ENCODE peak calls at places on chromosome 13, in eight cellular contexts. C is A549, S is H1, M is K562, D is SK-N-SH, H is GM12878, U is HCT116, J is HepG2. G is an unnamed sample.
A peak's percentile ranks its signal among the peaks of the same experiment; 100 is the strongest.

GRCh38 chr13:20198781-20199180 is 6.0 kb upstream of the GJB2 start:
- DNase-seq in M (no peak), H (no peak), C (no peak), U (no peak), S (no peak), D (no peak), J (peak; percentile 38), G (no peak)

GRCh38 chr13:90686438-90686837 is 661.0 kb upstream of the MIR17HG start:
- DNase-seq in U (no peak), J (no peak), D (no peak), M (no peak), S (no peak), H (no peak), C (peak; percentile 1), G (no peak)

GRCh38 chr13:110528371-110528770 is 33.2 kb downstream of the RAB20 start:
- DNase-seq in D (no peak), M (no peak), J (no peak), H (no peak), S (no peak), U (no peak), C (no peak), G (no peak)

GRCh38 chr13:77381059-77381458 is 54.2 kb upstream of the MYCBP2 start:
- DNase-seq in U (no peak), H (no peak), S (no peak), M (no peak), C (no peak), J (no peak), D (no peak), G (no peak)

GRCh38 chr13:106701810-106702341 is 133.9 kb upstream of the ARGLU1 start:
- DNase-seq in U (no peak), M (no peak), S (no peak), H (no peak), J (no peak), D (no peak), C (no peak), G (peak; percentile 63)

GRCh38 chr13:46665630-46666482 is 112.9 kb downstream of the LRCH1 start:
- DNase-seq in U (no peak), M (no peak), C (peak; percentile 44), D (peak; percentile 29), H (no peak), S (no peak), J (peak; percentile 70), G (peak; percentile 60)

GRCh38 chr13:71860547-71861131 is 6.4 kb downstream of the DACH1 start:
- DNase-seq in H (no peak), M (no peak), S (no peak), J (no peak), D (no peak), C (no peak), U (no peak), G (peak; percentile 79)

GRCh38 chr13:27194895-27195764 is 23.5 kb upstream of the USP12 start:
- DNase-seq in H (no peak), S (no peak), U (peak; percentile 96), M (peak; percentile 60), C (peak; percentile 88), D (no peak), J (no peak), G (peak; percentile 97)

GRCh38 chr13:114108141-114108761 is 24.2 kb downstream of the RASA3 start:
- DNase-seq in J (no peak), C (no peak), D (no peak), H (no peak), S (no peak), M (no peak), U (no peak), G (no peak)

GRCh38 chr13:78881746-78882145 is 222.8 kb upstream of the OBI1 start:
- DNase-seq in S (no peak), J (no peak), U (no peak), M (no peak), H (no peak), C (no peak), D (peak; percentile 39), G (no peak)

GRCh38 chr13:114062754-114063153 is 69.7 kb downstream of the RASA3 start:
- DNase-seq in U (no peak), C (no peak), M (no peak), S (no peak), H (no peak), D (no peak), J (no peak), G (no peak)

GRCh38 chr13:66036024-66036614 is 1194.0 kb downstream of the PCDH9 start:
- DNase-seq in M (no peak), D (no peak), J (no peak), H (no peak), C (no peak), U (no peak), S (no peak), G (peak; percentile 4)

GRCh38 chr13:53545340-53545941 is 516.8 kb downstream of the OLFM4 start:
- DNase-seq in S (peak; percentile 25), D (no peak), M (no peak), C (no peak), H (no peak), U (no peak), J (no peak), G (no peak)

GRCh38 chr13:110920038-110920437 is 5.2 kb upstream of the ANKRD10 start:
- DNase-seq in H (no peak), C (no peak), U (no peak), S (no peak), M (no peak), J (no peak), D (no peak), G (no peak)

GRCh38 chr13:100528353-100528752 is 60.2 kb downstream of the GGACT start:
- DNase-seq in J (no peak), M (no peak), C (no peak), H (no peak), S (no peak), D (no peak), U (no peak), G (no peak)

GRCh38 chr13:42038661-42039456 is 9.6 kb upstream of the DGKH start:
- DNase-seq in H (no peak), S (no peak), U (no peak), M (no peak), D (no peak), C (no peak), J (no peak), G (no peak)

GRCh38 chr13:66195238-66195637 is 1034.9 kb downstream of the PCDH9 start:
- DNase-seq in M (no peak), D (no peak), J (no peak), U (no peak), H (no peak), S (no peak), C (no peak), G (no peak)

GRCh38 chr13:46667687-46668281 is 114.8 kb downstream of the LRCH1 start:
- DNase-seq in S (no peak), C (no peak), M (no peak), U (no peak), J (no peak), H (no peak), D (no peak), G (no peak)

DNA sequence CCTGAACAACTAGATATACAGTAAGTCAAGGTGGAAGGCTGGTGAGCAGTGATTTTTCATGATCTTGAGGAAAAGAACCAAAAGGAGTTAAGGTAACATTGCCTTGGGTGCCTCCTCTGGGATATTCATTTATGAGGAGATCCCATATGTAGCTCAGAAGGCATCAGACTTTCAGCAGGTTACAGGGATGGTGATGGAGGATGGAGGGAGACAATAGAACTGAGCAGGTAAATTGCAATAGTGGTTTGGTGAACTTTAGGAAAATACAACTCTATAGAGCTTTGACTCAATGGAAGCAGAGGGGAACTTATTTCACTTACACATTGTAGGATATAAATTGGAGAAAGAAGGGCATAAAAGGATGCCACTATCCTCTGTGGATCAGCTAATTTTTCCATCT is 243.4 kb upstream of the SPRY2 start:
- DNase-seq in H (no peak), C (no peak), M (no peak), U (no peak), S (no peak), D (no peak), J (no peak), G (no peak)
- H3K27ac ChIP-seq in H (no peak overlapping the region), C (no peak overlapping the region), M (no peak overlapping the region), U (no peak overlapping the region), S (no peak overlapping the region), D (no peak overlapping the region), J (no peak overlapping the region), G (no peak overlapping the region)

DNA sequence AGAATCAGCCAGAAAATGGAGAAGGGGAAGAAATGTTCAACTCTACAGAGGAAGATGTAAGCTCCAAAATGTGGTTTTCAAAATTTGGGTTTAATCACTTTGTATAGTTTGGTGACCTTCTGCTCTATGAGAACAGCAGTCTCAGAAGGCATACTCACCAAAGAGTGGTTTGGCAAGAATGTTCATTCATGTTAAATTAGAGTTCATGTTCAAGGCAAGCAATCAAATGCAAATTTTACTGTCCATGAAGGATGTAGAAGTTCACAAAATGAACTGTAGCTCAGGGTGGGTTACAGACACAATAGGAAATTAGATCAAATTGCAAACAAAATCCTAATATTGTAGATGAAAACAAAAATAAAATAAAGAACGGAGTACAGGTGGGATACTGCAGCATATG is 606.7 kb upstream of the PCDH20 start:
- DNase-seq in J (no peak), D (no peak), U (no peak), H (no peak), C (no peak), S (no peak), M (no peak), G (no peak)
- TF ChIP-seq CTCF in J (no peak), D (no peak), U (no peak), H (no peak), C (no peak), S (no peak), M (no peak), G (no peak)

DNA sequence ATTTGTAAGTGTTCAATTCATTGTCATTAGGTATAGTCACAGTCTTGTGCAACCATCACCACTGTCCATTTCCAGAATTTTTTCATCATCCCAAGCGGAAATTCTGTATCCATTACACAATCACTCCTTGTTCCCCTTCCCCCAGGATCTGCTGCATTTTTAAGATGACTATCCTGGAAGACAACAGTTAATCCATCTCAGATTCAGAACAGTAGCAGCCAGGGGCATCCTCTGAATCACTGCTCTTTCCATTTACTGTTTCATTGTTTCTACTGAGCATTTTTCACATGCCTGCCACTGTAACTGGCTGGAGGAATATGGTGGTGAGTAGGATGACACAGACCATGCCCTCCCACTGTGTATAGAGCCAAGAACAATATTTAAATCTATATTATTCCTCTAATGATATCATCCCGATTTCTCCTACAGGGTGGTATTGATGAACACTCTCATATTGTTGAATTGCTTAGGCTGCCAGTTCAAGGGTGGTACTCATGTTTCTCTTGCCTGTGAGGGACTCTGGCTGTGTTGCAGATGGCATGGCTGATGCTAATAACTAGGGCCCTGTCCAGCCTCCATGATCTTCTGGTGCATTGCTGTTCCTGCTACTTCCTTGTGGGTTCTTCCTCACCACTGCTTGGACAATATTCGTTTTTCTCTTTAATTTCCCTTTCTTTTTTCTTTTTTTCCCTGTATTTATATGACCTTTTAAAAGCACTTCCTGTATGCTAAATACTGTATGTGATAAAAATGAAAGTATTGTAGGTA is 59.0 kb downstream of the WDFY2 start:
- DNase-seq in J (peak; percentile 39), S (no peak), M (no peak), U (no peak), C (peak; percentile 66), D (no peak), H (no peak), G (peak; percentile 62)
- TF ChIP-seq MAX in J (no peak), S (no peak), M (no peak), U (no peak), C (no peak), D (peak; percentile 62), H (no peak), G (no peak)

DNA sequence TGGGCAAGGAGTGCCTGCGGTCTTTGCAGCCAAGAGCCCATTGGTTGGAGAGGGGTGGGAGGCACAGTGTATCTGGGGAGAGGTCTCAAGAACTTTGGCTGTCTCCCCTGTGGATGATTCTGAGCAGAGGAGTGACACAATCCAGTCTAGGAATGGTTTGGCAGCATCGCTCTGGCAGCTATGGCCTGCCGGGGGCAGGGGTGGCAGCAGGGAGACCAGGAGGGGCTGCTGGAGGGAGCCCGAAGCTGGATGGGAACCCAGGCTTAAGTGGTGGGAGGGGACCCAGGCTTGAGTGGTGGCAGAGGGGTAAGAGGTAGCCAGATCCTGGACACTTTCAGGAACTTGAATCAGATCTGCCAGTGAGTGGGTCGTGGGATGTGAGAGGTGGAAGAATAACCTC is 30.1 kb upstream of the C1QTNF9 start:
- DNase-seq in D (no peak), J (no peak), M (no peak), S (no peak), H (no peak), U (no peak), C (no peak), G (no peak)
- H3K27ac ChIP-seq in D (no peak overlapping the region), J (no peak overlapping the region), M (no peak overlapping the region), S (no peak overlapping the region), H (no peak overlapping the region), U (no peak overlapping the region), C (no peak overlapping the region), G (no peak overlapping the region)